ENCODE peak calls at places on chromosomes 2 and 18, in six cellular contexts. K is left cardiac atrium, U is NCI-H82, E is KBM-7, B is AG04450, N is HT-29. X is an unnamed sample.

GRCh38 chr2:10014418-10015190 is 28.7 kb upstream of the KLF11 start:
- DNase-seq in K (no peak), U (no peak), E (no peak), B (no peak), N (no peak), X (no peak)

GRCh38 chr2:8626572-8626971 is 55.3 kb upstream of the ID2 start:
- DNase-seq in K (no peak), U (no peak), E (no peak), B (no peak), N (peak), X (no peak)

GRCh38 chr2:48514591-48514990 is 15.4 kb upstream of the STON1 start:
- DNase-seq in K (no peak), U (no peak), E (no peak), B (no peak), N (no peak), X (no peak)

GRCh38 chr2:219698684-219699439 is 71.4 kb downstream of the SLC4A3 start:
- DNase-seq in K (no peak), U (no peak), E (no peak), B (no peak), N (no peak), X (no peak)

GRCh38 chr2:172465417-172466334 is 38.3 kb downstream of the ITGA6 start:
- DNase-seq in K (peak), U (peak), E (peak), B (peak), N (peak), X (peak)

GRCh38 chr2:126975671-126976655 is 77.3 kb downstream of the TEX51 start:
- DNase-seq in K (no peak), U (no peak), E (no peak), B (no peak), N (no peak), X (no peak)

GRCh38 chr2:98503481-98504096 is 58.9 kb downstream of the INPP4A start:
- DNase-seq in K (no peak), U (no peak), E (no peak), B (no peak), N (no peak), X (no peak)

GRCh38 chr18:75158465-75159237 is 50.3 kb downstream of the PTGR3 start:
- DNase-seq in K (no peak), U (no peak), E (no peak), B (no peak), N (no peak), X (no peak)

GRCh38 chr18:74731097-74731496 is 133.4 kb downstream of the ZNF407 start:
- DNase-seq in K (no peak), U (no peak), E (no peak), B (peak), N (no peak), X (no peak)

GRCh38 chr2:191319181-191319580 is 74.0 kb downstream of the MYO1B start:
- DNase-seq in K (no peak), U (no peak), E (no peak), B (no peak), N (no peak), X (no peak)

GRCh38 chr2:98764499-98764898 is 33.6 kb upstream of the MGAT4A start:
- DNase-seq in K (no peak), U (no peak), E (peak), B (no peak), N (no peak), X (no peak)

GRCh38 chr18:33580540-33580939 is 2.5 kb downstream of the ASXL3 start:
- DNase-seq in K (no peak), U (no peak), E (no peak), B (no peak), N (no peak), X (no peak)

GRCh38 chr2:96436416-96436815 is 68.7 kb downstream of the NEURL3 start:
- DNase-seq in K (no peak), U (no peak), E (no peak), B (no peak), N (no peak), X (no peak)

GRCh38 chr2:200159829-200160781 is 146.4 kb upstream of the SPATS2L start:
- DNase-seq in K (no peak), U (peak), E (no peak), B (no peak), N (no peak), X (no peak)

GRCh38 chr2:236772220-236772837 is 202.7 kb downstream of the ACKR3 start:
- DNase-seq in K (no peak), U (no peak), E (no peak), B (no peak), N (no peak), X (no peak)

GRCh38 chr2:74072542-74072941 is 75.2 kb downstream of the BOLA3 start:
- DNase-seq in K (no peak), U (no peak), E (no peak), B (no peak), N (no peak), X (no peak)

GRCh38 chr18:52045946-52046345 is 294.1 kb upstream of the DCC start:
- DNase-seq in K (no peak), U (no peak), E (no peak), B (no peak), N (no peak), X (no peak)